ENCODE peak calls at places on chromosomes 4 and X, in eight cellular contexts. V is dorsolateral prefrontal cortex, F is upper lobe of right lung, P is transverse colon, Z is heart left ventricle, H is endothelial cell of umbilical vein, S is HepG2, X is ascending aorta. A is an unnamed sample. For H3K27me3, the result is how much of the 10 kb centered on the place peaks cover.

GRCh38 chr4:72295966-72296557 is 264.3 kb downstream of the NPFFR2 start:
- DNase-seq in X (no peak), F (no peak), V (no peak), H (peak), Z (no peak), P (no peak), S (peak), A (peak)

GRCh38 chrX:138026211-138026610 is 460.3 kb downstream of the ZIC3 start:
- DNase-seq in H (no peak), S (no peak), V (no peak), P (no peak), X (no peak), F (no peak), Z (no peak), A (no peak)

GRCh38 chr4:7375427-7375826 is 59.3 kb downstream of the PSAPL1 start:
- DNase-seq in F (no peak), S (no peak), Z (no peak), P (no peak), V (peak), H (no peak), X (no peak), A (no peak)

GRCh38 chr4:38503689-38504395 is 160.2 kb upstream of the KLF3 start:
- DNase-seq in Z (no peak), S (no peak), P (no peak), F (no peak), H (no peak), X (no peak), V (no peak), A (no peak)

GRCh38 chr4:186592961-186593586 is 37.7 kb upstream of the MTNR1A start:
- DNase-seq in S (no peak), H (no peak), F (no peak), Z (no peak), P (no peak), X (no peak), V (no peak), A (no peak)

GRCh38 chr4:72301759-72302158 is 267.3 kb downstream of the ADAMTS3 start:
- DNase-seq in F (no peak), P (no peak), V (no peak), X (no peak), Z (no peak), S (no peak), H (no peak), A (no peak)

GRCh38 chr4:2043396-2044118 is 15.6 kb upstream of the NAT8L start:
- DNase-seq in Z (no peak), X (peak), H (no peak), P (no peak), S (no peak), F (peak), V (no peak), A (no peak)

GRCh38 chr4:83516042-83516772 is 19.7 kb upstream of the GPAT3 start:
- DNase-seq in S (no peak), P (no peak), V (no peak), X (no peak), H (peak), F (no peak), Z (no peak), A (peak)

GRCh38 chrX:148228521-148228920 is 247.4 kb downstream of the FMR1NB start:
- DNase-seq in H (no peak), S (no peak), P (no peak), Z (no peak), X (no peak), V (no peak), F (no peak), A (no peak)

GRCh38 chr4:48271626-48272025 is 2.0 kb upstream of the TEC start:
- DNase-seq in S (no peak), P (no peak), Z (no peak), X (no peak), V (no peak), F (no peak), H (no peak), A (no peak)

GRCh38 chr4:152896819-152897218 is 39.3 kb upstream of the FHDC1 start:
- DNase-seq in S (no peak), F (no peak), Z (no peak), H (no peak), V (no peak), P (no peak), X (no peak), A (peak)

GRCh38 chr4:56326363-56326762 is 60.9 kb downstream of the AASDH start:
- DNase-seq in Z (no peak), X (no peak), H (peak), P (no peak), F (no peak), S (no peak), V (no peak), A (no peak)

GRCh38 chrX:70437011-70437410 is 7.6 kb upstream of the DLG3 start:
- DNase-seq in X (no peak), V (no peak), S (no peak), P (no peak), F (no peak), H (no peak), Z (no peak), A (no peak)

GRCh38 chrX:15143050-15143824 is 126.6 kb downstream of the ASB9 start:
- DNase-seq in X (no peak), F (peak), P (peak), S (peak), H (peak), Z (peak), V (peak), A (peak)

GRCh38 chr4:3826247-3827172 is 60.3 kb downstream of the ADRA2C start:
- DNase-seq in S (peak), F (no peak), P (no peak), X (no peak), H (no peak), V (no peak), Z (no peak), A (no peak)

GRCh38 chr4:23516719-23517118 is 373.1 kb downstream of the PPARGC1A start:
- DNase-seq in H (no peak), P (no peak), S (no peak), Z (no peak), X (no peak), F (no peak), V (no peak), A (no peak)

GRCh38 chrX:70444326-70445196 is at the start of gene DLG3:
- DNase-seq in S (no peak), X (no peak), F (no peak), Z (no peak), P (no peak), V (peak), H (no peak), A (no peak)

GRCh38 chr4:138875886-138876608 is 139.5 kb upstream of the NOCT start:
- DNase-seq in F (no peak), X (no peak), Z (no peak), P (no peak), H (peak), S (no peak), V (no peak), A (peak)

GRCh38 chrX:154097003-154097596 is 417 bp downstream of the MECP2 start:
- DNase-seq in F (peak), P (peak), S (peak), V (peak), X (peak), Z (peak), H (peak), A (peak)

GRCh38 chr4:128220286-128221235 is 67.1 kb downstream of the PGRMC2 start:
- DNase-seq in Z (no peak), V (no peak), H (peak), P (no peak), X (no peak), F (no peak), S (peak), A (peak)

GRCh38 chr4:138952405-138952804 is 63.2 kb upstream of the NOCT start:
- DNase-seq in X (no peak), F (no peak), H (no peak), S (no peak), V (no peak), P (no peak), Z (no peak), A (peak)

GRCh38 chr4:10020871-10021676 is at the start of gene SLC2A9:
- DNase-seq in S (peak), F (no peak), Z (peak), V (peak), X (no peak), H (peak), P (peak), A (no peak)

GRCh38 chr4:33323393-33323792 is 2603.2 kb downstream of the PCDH7 start:
- DNase-seq in P (no peak), F (no peak), H (no peak), V (no peak), X (no peak), S (no peak), Z (no peak), A (no peak)

GRCh38 chr4:138939960-138940359 is 75.6 kb upstream of the NOCT start:
- DNase-seq in H (no peak), V (no peak), X (no peak), Z (no peak), P (no peak), F (no peak), S (peak), A (no peak)

GRCh38 chr4:93147524-93148212 is 680.9 kb upstream of the ATOH1 start:
- DNase-seq in P (no peak), V (no peak), H (no peak), X (no peak), S (no peak), F (no peak), Z (no peak), A (no peak)

GRCh38 chrX:40169193-40170086 is 71.7 kb upstream of the BCOR start:
- DNase-seq in Z (peak), X (peak), S (peak), P (peak), F (peak), V (no peak), H (peak), A (peak)

GRCh38 chr4:148481644-148482043 is 39.4 kb upstream of the NR3C2 start:
- DNase-seq in S (no peak), P (no peak), F (no peak), V (no peak), H (no peak), X (no peak), Z (no peak), A (no peak)

GRCh38 chrX:155949098-155949497 is 48.4 kb upstream of the IL9R start:
- DNase-seq in V (no peak), S (no peak), H (no peak), F (no peak), P (no peak), X (no peak), Z (no peak), A (no peak)

GRCh38 chr4:146244496-146244895 is 30.2 kb downstream of the REELD1 start:
- DNase-seq in X (no peak), Z (no peak), S (no peak), F (no peak), P (no peak), H (no peak), V (no peak), A (no peak)

GRCh38 chr4:114598191-114599121 is at the start of gene UGT8:
- DNase-seq in Z (peak), X (peak), F (peak), V (peak), P (peak), S (no peak), H (peak), A (peak)

DNA sequence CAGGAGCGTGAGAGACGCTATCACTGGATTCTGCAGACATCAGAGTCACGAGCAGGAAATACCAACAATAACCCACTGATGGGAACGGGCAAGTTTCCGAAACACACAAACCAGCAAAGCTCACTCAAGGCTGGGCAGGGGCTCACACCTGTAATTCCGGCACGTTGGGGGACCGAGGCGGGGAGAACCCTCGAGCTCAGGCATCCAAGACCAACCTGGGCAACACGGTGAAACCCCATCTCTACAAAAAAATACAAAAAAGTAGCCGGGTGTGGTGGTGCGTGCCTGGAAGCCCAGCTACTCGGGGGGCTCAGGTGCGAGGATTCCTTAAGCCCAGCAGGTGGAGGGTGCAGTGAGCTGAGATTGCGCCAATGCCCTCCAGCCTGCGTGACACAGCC is 17.2 kb upstream of the GTPBP6 start:
- DNase-seq in X (no peak), V (no peak), H (no peak), F (peak), Z (peak), S (no peak), P (no peak), A (no peak)
- H3K27ac ChIP-seq in X (no peak), V (no peak), H (no peak), F (no peak), Z (no peak), S (no peak), P (no peak), A (no peak)

GRCh38 chr4:8853249-8853648 is 18.4 kb downstream of the HMX1 start:
- DNase-seq in Z (no peak), H (no peak), S (no peak), F (no peak), P (no peak), X (no peak), V (no peak), A (no peak)
- H3K27me3 ChIP-seq in Z (half or more), H (under half), S (half or more), F (half or more), P (half or more), X (under half), V (half or more), A (under half)

DNA sequence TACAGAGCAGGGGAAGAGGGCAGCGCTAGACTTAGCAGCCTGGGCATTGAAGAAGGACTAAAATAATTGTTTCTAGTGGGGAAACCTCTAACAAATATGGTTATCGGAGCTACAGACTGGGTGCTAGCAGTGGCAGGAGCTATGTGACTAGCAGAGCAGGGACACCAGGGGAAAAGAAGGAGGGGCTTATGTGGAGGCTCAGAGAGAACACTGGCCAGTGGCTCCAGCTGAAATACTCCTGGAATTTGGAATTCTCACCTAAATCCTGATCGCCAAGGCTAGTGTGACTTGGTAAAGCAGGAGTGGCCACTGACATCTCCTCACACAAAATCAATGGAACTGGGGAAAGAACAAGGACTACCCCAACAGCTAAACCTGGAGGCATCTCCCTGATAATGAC is 2.0 kb downstream of the TAPT1 start:
- DNase-seq in H (no peak), S (peak), F (no peak), X (no peak), V (no peak), P (no peak), Z (no peak), A (no peak)
- H3K27ac ChIP-seq in H (no peak), S (peak), F (peak), X (peak), V (peak), P (no peak), Z (peak), A (no peak)

GRCh38 chr4:80086296-80086695 is 13.3 kb upstream of the ANTXR2 start:
- DNase-seq in V (no peak), Z (no peak), H (no peak), P (no peak), S (no peak), F (no peak), X (no peak), A (no peak)

GRCh38 chr4:80090101-80090500 is 17.1 kb upstream of the ANTXR2 start:
- DNase-seq in S (no peak), V (no peak), F (no peak), Z (no peak), X (no peak), H (no peak), P (no peak), A (no peak)

GRCh38 chr4:80081566-80081965 is 8.5 kb upstream of the ANTXR2 start:
- DNase-seq in V (no peak), Z (no peak), H (no peak), X (no peak), P (no peak), S (no peak), F (no peak), A (no peak)

GRCh38 chr4:80082693-80083092 is 9.7 kb upstream of the ANTXR2 start:
- DNase-seq in Z (no peak), H (no peak), X (no peak), V (no peak), F (no peak), P (no peak), S (no peak), A (no peak)

GRCh38 chr4:80085081-80085480 is 12.1 kb upstream of the ANTXR2 start:
- DNase-seq in Z (no peak), H (no peak), F (no peak), S (no peak), X (no peak), P (no peak), V (no peak), A (no peak)
- H3K27me3 ChIP-seq in Z (under half), H (under half), F (under half), S (under half), X (under half), P (under half), V (under half), A (under half)

DNA sequence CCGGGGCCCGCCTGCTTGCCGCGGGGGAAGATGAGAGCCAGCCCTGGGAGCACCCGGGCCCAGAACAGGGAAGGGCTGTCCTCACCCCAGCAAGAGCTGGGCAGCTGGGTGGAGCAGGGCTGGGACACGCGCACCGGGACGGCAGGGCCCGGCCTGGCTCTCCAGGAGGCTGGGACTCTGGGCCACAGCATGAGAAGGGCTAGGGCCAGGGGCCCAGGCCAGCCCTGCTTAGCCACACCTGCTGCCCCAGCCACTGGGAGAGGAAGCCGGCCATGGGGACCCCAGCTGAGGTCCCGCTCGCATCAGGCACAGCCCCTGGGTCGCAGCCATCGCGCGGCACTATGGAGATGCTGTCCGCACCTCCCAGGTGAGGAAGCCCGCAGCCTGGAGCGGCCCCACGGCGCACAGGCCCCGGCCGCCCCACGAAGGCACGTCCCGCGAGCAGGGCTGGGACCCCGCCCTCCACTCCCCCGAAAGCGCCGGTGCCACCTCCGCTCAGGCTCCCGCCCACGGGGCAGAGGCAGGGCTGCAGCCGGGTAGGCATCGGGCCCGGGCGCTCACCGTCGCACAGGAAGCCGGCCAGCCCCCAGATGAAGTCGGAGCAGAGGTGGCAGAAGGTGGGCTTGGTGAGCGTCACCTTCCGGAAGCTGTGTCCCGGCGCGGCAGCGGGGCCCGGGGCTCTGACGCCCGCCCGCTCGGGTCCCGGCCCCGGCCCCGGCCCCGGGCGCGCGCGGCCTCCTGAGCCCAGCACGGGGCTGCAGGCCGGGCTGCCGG is 531 bp downstream of the DGKQ start:
- DNase-seq in Z (no peak), X (no peak), F (peak), V (no peak), S (no peak), H (peak), P (peak), A (no peak)
- H3K27ac ChIP-seq in Z (no peak), X (no peak), F (peak), V (no peak), S (no peak), H (no peak), P (peak), A (no peak)

GRCh38 chr4:8842614-8843013 is 29.0 kb downstream of the HMX1 start:
- DNase-seq in X (no peak), H (no peak), V (no peak), S (no peak), Z (no peak), P (no peak), F (no peak), A (no peak)
- H3K27me3 ChIP-seq in X (under half), H (under half), V (under half), S (under half), Z (under half), P (under half), F (under half), A (under half)

GRCh38 chr4:67566335-67566734 is 7.8 kb downstream of the STAP1 start:
- DNase-seq in Z (no peak), S (no peak), V (no peak), X (no peak), H (no peak), F (no peak), P (no peak), A (no peak)
- H3K27ac ChIP-seq in Z (no peak), S (no peak), V (no peak), X (no peak), H (no peak), F (no peak), P (no peak), A (no peak)

GRCh38 chrX:17860179-17860780 is 818 bp downstream of the RAI2 start:
- DNase-seq in F (peak), H (peak), P (no peak), Z (no peak), X (no peak), S (no peak), V (peak), A (no peak)
- H3K27me3 ChIP-seq in F (under half), H (under half), P (under half), Z (under half), X (under half), S (under half), V (under half), A (under half)

GRCh38 chrX:49233176-49233575 is at the start of gene CACNA1F:
- DNase-seq in V (no peak), H (no peak), X (no peak), S (no peak), Z (no peak), F (no peak), P (no peak), A (no peak)

GRCh38 chrX:49232525-49232924 is 615 bp downstream of the CACNA1F start:
- DNase-seq in V (no peak), F (no peak), Z (no peak), X (no peak), H (no peak), P (no peak), S (no peak), A (no peak)

GRCh38 chrX:49228185-49228584 is 5.0 kb downstream of the CACNA1F start:
- DNase-seq in F (no peak), X (no peak), S (no peak), H (no peak), V (no peak), Z (no peak), P (no peak), A (no peak)

GRCh38 chrX:49231333-49232000 is 1.7 kb downstream of the CACNA1F start:
- DNase-seq in V (no peak), H (no peak), Z (no peak), S (no peak), P (no peak), F (no peak), X (no peak), A (no peak)

DNA sequence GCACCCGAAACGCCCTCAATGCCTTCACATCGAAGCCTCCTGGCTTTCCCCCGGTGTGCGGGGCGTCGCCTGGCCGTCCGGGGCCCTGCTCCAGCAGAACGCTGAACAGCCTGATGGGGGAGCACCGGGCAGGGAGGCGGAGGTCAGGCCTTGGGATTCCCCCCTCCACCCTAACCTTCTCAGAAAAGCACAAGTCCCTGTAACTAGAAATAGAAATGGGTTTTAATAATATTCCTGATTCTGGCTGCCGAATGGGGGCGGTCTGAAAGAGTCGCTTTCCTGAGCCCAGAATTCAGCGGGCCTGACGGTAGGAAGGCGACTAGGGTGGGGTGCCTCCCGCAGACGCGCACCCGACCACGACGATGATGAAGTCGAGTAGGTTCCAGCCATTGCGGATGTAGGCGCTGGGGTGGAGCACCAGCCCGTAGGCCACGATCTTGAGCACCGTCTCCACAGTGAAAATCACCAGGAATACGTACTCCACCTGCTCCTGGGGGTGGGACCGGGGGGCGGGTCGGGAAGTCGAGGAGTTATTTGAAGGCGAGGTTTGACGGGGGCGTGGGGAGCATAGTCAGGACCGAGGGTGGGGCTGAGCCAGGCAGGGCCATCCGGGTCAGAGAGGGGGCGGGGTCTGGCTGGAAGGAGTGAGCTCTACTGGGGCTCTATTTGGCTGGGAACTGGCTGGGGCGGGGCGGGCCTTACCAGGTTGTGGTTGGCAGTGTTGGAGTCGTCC is 2.5 kb downstream of the CACNA1F start:
- DNase-seq in H (no peak), P (peak), Z (peak), X (peak), S (peak), V (no peak), F (peak), A (no peak)
- H3K27ac ChIP-seq in H (no peak), P (peak), Z (no peak), X (no peak), S (no peak), V (no peak), F (peak), A (no peak)